ENCODE peak calls at places on chromosome 17, in seven cellular contexts. U is transverse colon, M is H1, X is stomach, Y is upper lobe of left lung, F is ovary, W is A549. B is an unnamed sample.

GRCh38 chr17:13931111-13931526 is 138.2 kb upstream of the COX10 start:
- DNase-seq in U (peak), M (no peak), X (no peak), Y (no peak), F (no peak), W (no peak), B (no peak)

GRCh38 chr17:80449930-80450576 is 26.4 kb downstream of the NPTX1 start:
- DNase-seq in U (no peak), M (no peak), X (no peak), Y (peak), F (no peak), W (no peak), B (no peak)

GRCh38 chr17:49734666-49735490 is 27.1 kb upstream of the SLC35B1 start:
- DNase-seq in U (no peak), M (no peak), X (no peak), Y (no peak), F (no peak), W (no peak), B (no peak)

GRCh38 chr17:12523244-12523643 is 142.4 kb upstream of the MYOCD start:
- DNase-seq in U (no peak), M (no peak), X (no peak), Y (no peak), F (no peak), W (no peak), B (no peak)

GRCh38 chr17:80380068-80381061 is 34.6 kb upstream of the ENDOV start:
- DNase-seq in U (no peak), M (no peak), X (no peak), Y (no peak), F (no peak), W (no peak), B (no peak)

GRCh38 chr17:75266315-75267145 is 4.5 kb downstream of the MIF4GD start:
- DNase-seq in U (no peak), M (no peak), X (no peak), Y (no peak), F (no peak), W (no peak), B (no peak)

GRCh38 chr17:31067699-31068184 is 27.0 kb upstream of the NF1 start:
- DNase-seq in U (no peak), M (no peak), X (no peak), Y (no peak), F (no peak), W (peak), B (no peak)

GRCh38 chr17:75033346-75034235 is 13.2 kb downstream of the ATP5PD start:
- DNase-seq in U (peak), M (peak), X (peak), Y (peak), F (peak), W (peak), B (peak)

GRCh38 chr17:70621593-70621992 is 452.3 kb downstream of the KCNJ2 start:
- DNase-seq in U (no peak), M (no peak), X (no peak), Y (no peak), F (no peak), W (no peak), B (no peak)

GRCh38 chr17:17104494-17104893 is 62.2 kb downstream of the MPRIP start:
- DNase-seq in U (no peak), M (no peak), X (no peak), Y (no peak), F (no peak), W (no peak), B (no peak)

GRCh38 chr17:57875109-57876022 is 25.5 kb upstream of the MRPS23 start:
- DNase-seq in U (peak), M (peak), X (peak), Y (peak), F (peak), W (peak), B (peak)

GRCh38 chr17:1574697-1575471 is 12.3 kb upstream of the PITPNA start:
- DNase-seq in U (no peak), M (no peak), X (no peak), Y (no peak), F (no peak), W (no peak), B (no peak)

GRCh38 chr17:79374087-79374486 is 236.8 kb downstream of the RBFOX3 start:
- DNase-seq in U (no peak), M (no peak), X (no peak), Y (no peak), F (no peak), W (no peak), B (no peak)

GRCh38 chr17:59002848-59003247 is 103.8 kb downstream of the TRIM37 start:
- DNase-seq in U (no peak), M (no peak), X (no peak), Y (no peak), F (no peak), W (no peak), B (no peak)

GRCh38 chr17:34902761-34903325 is 58.4 kb downstream of the CCT6B start:
- DNase-seq in U (no peak), M (no peak), X (no peak), Y (no peak), F (no peak), W (no peak), B (no peak)

GRCh38 chr17:72445055-72445991 is 324.5 kb downstream of the SOX9 start:
- DNase-seq in U (peak), M (no peak), X (peak), Y (peak), F (no peak), W (peak), B (no peak)

GRCh38 chr17:78279360-78279990 is 48.0 kb downstream of the TMEM235 start:
- DNase-seq in U (no peak), M (no peak), X (no peak), Y (no peak), F (no peak), W (no peak), B (no peak)

GRCh38 chr17:79799174-79799537 is 2.3 kb upstream of the CBX8 start:
- DNase-seq in U (no peak), M (no peak), X (no peak), Y (peak), F (no peak), W (no peak), B (no peak)

GRCh38 chr17:20009302-20010098 is at the start of gene SPECC1:
- DNase-seq in U (peak), M (peak), X (peak), Y (peak), F (peak), W (peak), B (peak)

GRCh38 chr17:74566132-74566753 is 1.1 kb downstream of the CD300H start:
- DNase-seq in U (peak), M (peak), X (peak), Y (no peak), F (peak), W (peak), B (peak)

GRCh38 chr17:76371656-76372628 is 12.5 kb upstream of the SPHK1 start:
- DNase-seq in U (no peak), M (no peak), X (no peak), Y (no peak), F (no peak), W (no peak), B (no peak)

GRCh38 chr17:77649717-77650211 is 308.7 kb upstream of the TNRC6C start:
- DNase-seq in U (no peak), M (no peak), X (no peak), Y (no peak), F (no peak), W (peak), B (peak)

GRCh38 chr17:3798273-3799180 is 2.5 kb downstream of the ITGAE start:
- DNase-seq in U (no peak), M (no peak), X (no peak), Y (no peak), F (peak), W (no peak), B (no peak)
- TF ChIP-seq EP300 in U (no peak), M (no peak), X (no peak), Y (no peak), F (no peak), W (no peak), B (no peak)

DNA sequence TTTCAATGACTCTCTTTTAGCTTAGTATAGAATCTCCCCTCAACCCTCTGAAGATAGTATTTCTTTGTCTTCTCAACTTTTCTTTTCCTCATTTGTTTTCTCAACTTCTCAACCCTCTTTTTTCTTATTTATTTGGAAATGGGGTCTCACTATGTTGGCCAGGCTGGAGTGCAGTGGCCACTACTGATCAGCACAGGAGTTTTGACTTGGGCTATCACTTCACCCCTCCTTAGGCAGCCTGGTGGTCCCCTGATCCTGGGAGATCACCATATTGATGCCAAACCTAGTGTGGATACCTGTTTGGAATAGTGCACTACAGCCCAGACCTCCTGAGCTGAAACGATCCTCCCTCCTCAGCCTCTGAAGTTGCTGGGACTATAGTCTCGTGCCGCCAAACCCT is 79.8 kb downstream of the PITPNC1 start:
- DNase-seq in U (no peak), M (no peak), X (no peak), Y (no peak), F (no peak), W (no peak), B (no peak)
- TF ChIP-seq EP300 in U (no peak), M (no peak), X (no peak), Y (no peak), F (no peak), W (no peak), B (no peak)

GRCh38 chr17:29726721-29727252 is 104.1 kb upstream of the CORO6 start:
- DNase-seq in U (no peak), M (no peak), X (no peak), Y (no peak), F (no peak), W (no peak), B (peak)

GRCh38 chr17:29719469-29719868 is 96.8 kb upstream of the CORO6 start:
- DNase-seq in U (no peak), M (no peak), X (no peak), Y (no peak), F (no peak), W (no peak), B (no peak)

GRCh38 chr17:29722411-29723198 is 99.9 kb upstream of the CORO6 start:
- DNase-seq in U (peak), M (no peak), X (no peak), Y (no peak), F (no peak), W (no peak), B (peak)

GRCh38 chr17:29720471-29720990 is 97.8 kb upstream of the CORO6 start:
- DNase-seq in U (no peak), M (no peak), X (no peak), Y (no peak), F (no peak), W (no peak), B (no peak)

GRCh38 chr17:29723283-29724047 is 100.8 kb upstream of the CORO6 start:
- DNase-seq in U (no peak), M (no peak), X (no peak), Y (no peak), F (no peak), W (no peak), B (peak)
- TF ChIP-seq EP300 in U (no peak), M (no peak), X (no peak), Y (no peak), F (no peak), W (no peak), B (peak)

GRCh38 chr17:44137891-44138709 is 3.6 kb upstream of the HROB start:
- DNase-seq in U (peak), M (peak), X (peak), Y (peak), F (peak), W (peak), B (peak)
- TF ChIP-seq EP300 in U (no peak), M (no peak), X (no peak), Y (no peak), F (no peak), W (no peak), B (peak)

DNA sequence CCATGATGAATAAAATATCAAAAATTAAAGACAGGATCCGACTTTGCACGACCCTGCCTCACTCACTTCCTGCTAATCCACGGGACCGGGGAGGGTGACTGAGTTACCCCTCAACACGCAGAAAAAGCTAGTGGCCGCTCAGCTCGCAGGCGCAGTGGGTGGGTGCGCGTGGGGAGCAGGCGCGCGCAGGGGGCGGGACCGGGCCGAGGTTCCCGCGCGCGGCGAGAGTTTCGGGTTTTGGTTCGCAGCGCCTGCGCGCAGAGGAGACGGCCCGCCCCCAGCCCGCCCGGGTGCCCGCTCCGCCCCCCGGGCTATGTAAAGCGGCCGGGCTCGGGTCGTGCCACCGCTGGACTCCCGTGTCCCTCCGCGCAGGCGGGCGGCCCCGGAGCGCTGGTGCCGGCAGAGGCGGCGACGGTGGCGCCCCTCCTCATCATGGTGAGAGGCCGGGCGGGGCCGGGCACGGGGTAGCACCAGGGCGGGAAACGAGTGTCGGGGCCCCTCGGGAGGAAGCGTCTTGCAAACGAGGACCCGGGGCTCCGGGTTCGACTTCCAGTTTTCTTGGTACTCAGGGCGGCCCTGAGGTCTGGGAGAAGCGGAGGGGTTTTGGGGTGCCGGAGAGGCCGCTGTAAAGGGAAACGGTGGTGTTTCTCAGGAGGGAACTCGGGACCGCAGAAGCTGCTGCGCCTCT is at the start of gene CNP:
- DNase-seq in U (peak), M (no peak), X (peak), Y (peak), F (peak), W (peak), B (peak)
- TF ChIP-seq EP300 in U (no peak), M (no peak), X (no peak), Y (no peak), F (no peak), W (no peak), B (no peak)

DNA sequence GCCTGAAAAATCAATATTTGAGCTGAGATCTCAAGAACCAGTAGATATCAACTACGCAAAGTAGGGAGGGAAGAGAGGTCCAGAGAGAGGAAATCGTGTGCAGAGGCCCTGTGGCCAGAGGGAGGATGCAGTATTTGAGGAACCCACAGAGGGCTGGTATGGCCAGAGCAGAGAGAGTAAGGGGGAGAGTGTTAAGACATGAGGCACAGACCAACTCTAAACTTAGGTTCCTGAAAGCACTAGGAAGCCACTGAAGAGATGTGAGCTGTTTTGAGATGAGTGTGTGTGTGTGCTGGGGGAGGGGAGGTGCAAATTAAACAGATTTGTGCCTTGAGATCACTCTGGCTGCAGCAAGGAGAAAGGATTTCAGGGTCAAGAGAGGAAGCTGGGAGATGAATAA is 10.9 kb downstream of the SLC13A2 start:
- DNase-seq in U (no peak), M (no peak), X (no peak), Y (no peak), F (no peak), W (no peak), B (no peak)
- TF ChIP-seq EP300 in U (no peak), M (no peak), X (no peak), Y (no peak), F (no peak), W (no peak), B (no peak)

DNA sequence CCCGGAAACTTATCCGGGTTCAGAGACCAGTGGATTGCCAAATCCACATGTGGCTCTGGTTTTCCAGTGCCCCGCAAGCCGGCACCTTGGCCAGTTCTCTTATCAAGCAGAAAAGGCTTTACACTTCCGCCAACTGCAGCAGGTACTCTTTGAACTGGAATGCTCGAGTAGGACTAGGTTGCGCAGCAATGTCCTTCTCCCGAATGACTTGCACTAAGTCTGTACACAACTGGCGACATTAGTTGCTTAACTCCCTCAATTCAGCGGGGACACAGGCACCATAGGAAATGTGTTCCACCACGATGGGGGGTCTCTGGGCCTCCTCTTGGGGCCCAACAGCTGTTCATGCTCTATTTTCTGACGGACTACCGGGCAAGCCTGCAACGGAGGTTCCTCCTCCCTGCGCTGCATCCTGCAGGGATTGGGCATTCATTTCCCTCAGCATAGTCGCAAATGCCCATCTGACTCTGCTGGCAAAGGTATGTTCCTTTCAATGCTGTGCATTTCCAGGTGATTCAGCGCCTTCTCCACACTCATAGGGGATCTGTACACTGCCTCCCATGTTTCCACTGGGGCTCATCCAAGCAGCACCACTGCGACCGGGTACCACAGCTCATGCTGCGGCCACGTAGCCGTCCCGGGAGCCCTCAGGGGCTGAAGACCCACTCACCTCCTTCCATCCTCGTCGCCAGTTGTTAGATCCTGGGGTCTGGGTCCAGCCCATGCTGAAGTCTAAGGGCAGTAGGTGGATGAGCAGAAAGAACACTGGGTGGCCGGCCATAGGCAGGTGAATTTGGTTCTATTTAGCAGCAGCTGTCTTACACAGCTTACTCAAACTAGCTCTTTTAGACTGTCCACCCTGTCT is 34.2 kb upstream of the APPBP2 start:
- DNase-seq in U (no peak), M (no peak), X (peak), Y (peak), F (no peak), W (no peak), B (no peak)
- TF ChIP-seq EP300 in U (no peak), M (no peak), X (no peak), Y (no peak), F (no peak), W (no peak), B (no peak)

GRCh38 chr17:66462010-66462409 is 159.6 kb downstream of the PRKCA start:
- DNase-seq in U (peak), M (no peak), X (no peak), Y (no peak), F (no peak), W (no peak), B (no peak)
- TF ChIP-seq EP300 in U (no peak), M (no peak), X (no peak), Y (no peak), F (no peak), W (no peak), B (no peak)

GRCh38 chr17:82217530-82218204 is 5.0 kb upstream of the CCDC57 start:
- DNase-seq in U (peak), M (no peak), X (peak), Y (peak), F (no peak), W (no peak), B (peak)
- TF ChIP-seq EP300 in U (no peak), M (no peak), X (no peak), Y (no peak), F (no peak), W (no peak), B (peak)

DNA sequence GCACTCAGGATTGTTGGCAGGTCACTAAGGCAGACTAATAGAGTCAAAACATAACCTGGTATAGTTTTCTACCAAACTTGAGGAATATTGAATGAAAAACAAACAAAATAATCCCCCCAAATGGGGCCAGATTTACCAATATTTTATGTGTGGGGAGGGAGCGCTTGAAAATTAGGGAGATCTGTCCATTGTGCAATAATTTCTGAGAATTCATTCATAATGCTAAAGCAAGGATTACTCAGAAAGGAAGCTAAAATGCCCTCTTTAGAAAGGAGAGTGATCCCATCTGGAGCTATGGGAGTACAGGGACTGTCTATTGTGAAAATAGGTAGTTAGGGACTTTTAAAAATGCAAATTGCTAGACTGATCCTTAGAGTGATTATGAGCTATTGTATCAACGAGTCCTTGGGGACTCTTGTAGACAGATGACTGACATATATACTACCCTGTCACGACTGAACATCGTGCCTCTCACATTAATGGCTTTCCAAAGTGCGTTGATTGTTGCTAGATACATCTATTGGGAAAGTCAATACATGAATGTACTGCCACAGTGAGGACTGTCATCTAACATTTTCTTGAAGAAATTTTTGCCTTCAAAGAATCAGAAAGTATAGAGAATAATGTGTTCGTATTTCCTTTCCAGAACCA is 193.7 kb downstream of the AATF start:
- DNase-seq in U (no peak), M (no peak), X (no peak), Y (no peak), F (no peak), W (no peak), B (no peak)
- TF ChIP-seq EP300 in U (no peak), M (no peak), X (no peak), Y (no peak), F (no peak), W (no peak), B (no peak)